ENCODE peak calls at places on chromosome 1, in eight cellular contexts. H is IMR-90, E is fibroblast of lung, N is GM23338, W is H9, Q is foreskin keratinocyte, G is right cardiac atrium, O is heart left ventricle. V is an unnamed sample.
A peak's percentile ranks its signal among the peaks of the same experiment; 100 is the strongest.

GRCh38 chr1:201357636-201358348 is 19.7 kb downstream of the TNNT2 start:
- DNase-seq in H (no peak), E (no peak), N (no peak), W (no peak), Q (no peak), G (peak; percentile 69), O (no peak), V (no peak)

GRCh38 chr1:177243773-177244172 is 73.0 kb downstream of the BRINP2 start:
- DNase-seq in H (no peak), E (no peak), N (no peak), W (no peak), Q (no peak), G (no peak), O (no peak), V (no peak)

GRCh38 chr1:167926486-167926997 is 9.9 kb upstream of the DCAF6 start:
- DNase-seq in H (no peak), E (no peak), N (peak; percentile 42), W (peak; percentile 36), Q (no peak), G (no peak), O (no peak), V (no peak)

GRCh38 chr1:47906009-47906432 is 91.2 kb downstream of the TRABD2B start:
- DNase-seq in H (no peak), E (no peak), N (no peak), W (no peak), Q (no peak), G (no peak), O (no peak), V (no peak)

GRCh38 chr1:99565606-99566289 is 80.2 kb upstream of the PALMD start:
- DNase-seq in H (peak; percentile 49), E (no peak), N (no peak), W (no peak), Q (no peak), G (no peak), O (no peak), V (no peak)

GRCh38 chr1:83883979-83884378 is 115.0 kb downstream of the TTLL7 start:
- DNase-seq in H (peak; percentile 4), E (no peak), N (no peak), W (no peak), Q (peak; percentile 63), G (no peak), O (no peak), V (no peak)

GRCh38 chr1:147738739-147739476 is 21.5 kb downstream of the GJA5 start:
- DNase-seq in H (no peak), E (no peak), N (no peak), W (no peak), Q (no peak), G (peak; percentile 83), O (peak; percentile 54), V (no peak)

GRCh38 chr1:54653036-54653435 is 11.4 kb downstream of the MROH7 start:
- DNase-seq in H (peak; percentile 13), E (no peak), N (no peak), W (no peak), Q (no peak), G (no peak), O (no peak), V (no peak)

GRCh38 chr1:116793357-116793935 is 39.2 kb downstream of the CD2 start:
- DNase-seq in H (no peak), E (no peak), N (no peak), W (no peak), Q (no peak), G (no peak), O (no peak), V (no peak)

GRCh38 chr1:6096243-6097116 is 50.8 kb downstream of the KCNAB2 start:
- DNase-seq in H (no peak), E (no peak), N (no peak), W (no peak), Q (no peak), G (peak; percentile 48), O (no peak), V (no peak)

GRCh38 chr1:228151170-228151513 is 1.4 kb downstream of the GJC2 start:
- DNase-seq in H (no peak), E (no peak), N (no peak), W (peak; percentile 24), Q (no peak), G (no peak), O (no peak), V (no peak)

GRCh38 chr1:181482521-181483083 is 715 bp upstream of the CACNA1E start:
- DNase-seq in H (peak; percentile 0), E (no peak), N (peak; percentile 80), W (peak; percentile 74), Q (no peak), G (peak; percentile 62), O (peak; percentile 26), V (no peak)

GRCh38 chr1:12148160-12148957 is 18.4 kb upstream of the TNFRSF1B start:
- DNase-seq in H (peak; percentile 76), E (peak; percentile 22), N (no peak), W (no peak), Q (no peak), G (peak; percentile 38), O (no peak), V (no peak)

GRCh38 chr1:160247053-160247452 is 15.3 kb downstream of the DCAF8 start:
- DNase-seq in H (no peak), E (no peak), N (no peak), W (no peak), Q (no peak), G (no peak), O (no peak), V (no peak)

GRCh38 chr1:50973875-50974617 is 4.0 kb downstream of the CDKN2C start:
- DNase-seq in H (no peak), E (no peak), N (peak; percentile 50), W (peak; percentile 32), Q (no peak), G (no peak), O (no peak), V (no peak)

GRCh38 chr1:224253721-224254120 is 70.7 kb downstream of the DEGS1 start:
- DNase-seq in H (peak; percentile 27), E (no peak), N (no peak), W (no peak), Q (no peak), G (no peak), O (no peak), V (no peak)

GRCh38 chr1:62040450-62040849 is 154.2 kb upstream of the L1TD1 start:
- DNase-seq in H (no peak), E (no peak), N (peak; percentile 56), W (no peak), Q (peak; percentile 9), G (no peak), O (no peak), V (no peak)

GRCh38 chr1:56535362-56535761 is 44.0 kb downstream of the PLPP3 start:
- DNase-seq in H (no peak), E (no peak), N (peak; percentile 93), W (peak; percentile 75), Q (no peak), G (no peak), O (no peak), V (no peak)
- H3K27ac ChIP-seq in H (no peak overlapping the region), E (no peak overlapping the region), N (peak overlapping the region; percentile 90), W (peak overlapping the region; percentile 99), Q (no peak overlapping the region), G (peak overlapping the region; percentile 1), O (peak overlapping the region; percentile 45), V (no peak overlapping the region)

DNA sequence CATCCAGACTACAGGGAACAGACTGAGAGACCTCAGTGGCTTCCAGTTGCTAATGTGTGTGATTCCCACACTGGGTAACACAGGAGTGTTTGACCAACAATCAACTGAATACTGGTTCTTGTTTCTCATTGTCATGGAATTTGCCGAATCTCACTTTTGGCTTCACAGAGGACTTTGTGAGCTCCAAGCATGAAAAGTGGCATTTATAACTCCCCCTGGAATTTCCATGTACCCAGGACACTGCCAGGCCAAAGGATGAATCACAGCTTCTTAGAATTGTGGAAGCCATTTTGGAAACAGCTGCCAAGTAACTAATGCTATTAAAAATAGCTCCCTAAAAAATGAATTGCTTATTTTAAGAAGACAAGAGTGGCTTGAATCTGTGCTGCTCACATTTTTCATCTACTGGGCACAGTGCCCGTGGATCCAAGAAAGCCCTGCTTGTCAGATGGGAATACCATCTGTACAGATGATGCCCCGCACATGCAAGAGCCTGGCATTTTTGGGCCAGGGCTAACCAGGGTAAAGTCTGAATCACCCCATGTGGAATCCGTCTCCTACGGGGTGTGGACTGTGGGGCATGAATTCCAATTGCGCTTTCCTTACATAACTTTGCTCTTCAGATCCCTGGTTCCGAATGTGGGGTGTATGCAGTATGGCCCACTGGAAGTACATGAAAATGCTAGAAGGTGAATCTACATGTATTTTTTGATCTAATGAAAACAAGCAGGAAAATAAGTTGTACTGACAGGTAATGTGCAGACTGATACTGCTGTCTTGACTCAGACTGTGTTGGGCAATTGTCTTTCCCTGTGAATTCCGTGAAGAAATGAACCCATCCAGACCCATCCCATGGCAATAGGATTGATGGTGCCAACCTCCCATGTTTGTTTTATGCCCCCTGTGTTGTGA is 487.3 kb downstream of the SIPA1L2 start:
- DNase-seq in H (peak; percentile 82), E (peak; percentile 86), N (peak; percentile 56), W (no peak), Q (peak; percentile 66), G (peak; percentile 64), O (peak; percentile 20), V (no peak)
- H3K27ac ChIP-seq in H (no peak overlapping the region), E (no peak overlapping the region), N (peak overlapping the region; percentile 82), W (no peak overlapping the region), Q (peak overlapping the region; percentile 71), G (peak overlapping the region; percentile 56), O (peak overlapping the region; percentile 9), V (no peak overlapping the region)

DNA sequence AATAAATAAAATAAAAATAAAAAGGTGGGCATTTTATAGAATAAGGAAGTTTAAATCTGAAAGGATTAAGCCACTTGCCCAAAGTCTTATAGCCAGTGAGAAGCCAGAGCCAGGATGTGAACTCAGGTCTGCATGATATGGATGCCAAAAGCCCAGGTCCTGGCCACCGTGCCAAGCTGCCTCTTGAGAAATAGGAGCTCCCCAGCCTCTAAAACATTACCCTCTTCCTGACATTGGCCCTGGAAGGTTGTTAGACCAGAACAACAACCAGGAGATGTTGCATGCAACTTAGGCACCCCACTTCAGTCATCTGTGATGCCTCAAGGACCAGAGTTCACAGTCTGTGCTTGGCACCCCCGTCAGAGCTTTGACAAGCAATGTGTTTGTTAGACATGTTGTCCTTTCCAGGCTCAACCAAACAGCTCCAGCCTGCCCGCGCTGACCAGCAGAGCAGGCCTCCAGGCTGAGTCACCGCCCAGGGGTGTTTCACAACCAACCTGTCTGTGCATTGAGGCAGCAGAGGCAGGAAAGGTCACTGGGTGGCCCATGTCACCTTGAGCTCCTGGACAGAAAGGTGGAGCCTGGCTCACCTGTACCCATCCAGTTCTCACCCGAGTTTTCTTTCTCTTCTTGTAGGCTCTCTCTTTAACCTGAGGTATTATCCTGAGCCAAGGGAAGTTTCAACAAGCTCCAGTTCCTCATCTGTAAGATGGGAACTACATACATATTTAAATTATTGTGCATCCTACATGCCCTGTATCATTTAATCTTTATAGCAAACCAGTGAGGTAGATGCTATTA is 14.9 kb upstream of the MED18 start:
- DNase-seq in H (peak; percentile 70), E (peak; percentile 57), N (no peak), W (no peak), Q (no peak), G (no peak), O (peak; percentile 22), V (no peak)
- H3K27ac ChIP-seq in H (no peak overlapping the region), E (no peak overlapping the region), N (no peak overlapping the region), W (no peak overlapping the region), Q (no peak overlapping the region), G (no peak overlapping the region), O (no peak overlapping the region), V (no peak overlapping the region)

DNA sequence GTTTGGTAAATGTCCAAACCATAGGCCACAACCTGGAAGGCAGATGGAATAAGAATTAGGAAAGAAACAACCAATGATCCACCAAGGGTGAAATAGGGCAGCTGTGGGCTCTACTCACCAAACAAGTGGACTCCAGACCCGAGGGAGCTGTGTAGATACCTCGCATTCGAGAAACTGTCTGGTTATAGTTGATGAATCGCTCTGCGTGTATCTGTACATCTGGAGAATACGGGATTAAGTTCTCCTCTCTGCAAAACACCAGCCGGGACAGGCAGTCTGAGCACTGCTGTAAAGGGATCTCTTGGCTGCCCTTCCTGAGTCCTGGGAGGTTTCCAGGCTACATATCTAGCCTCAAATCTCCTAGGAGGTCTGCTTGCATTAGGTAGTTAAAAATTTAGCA is 9.4 kb upstream of the UBR4 start:
- DNase-seq in H (no peak), E (no peak), N (no peak), W (no peak), Q (no peak), G (no peak), O (no peak), V (no peak)
- H3K27ac ChIP-seq in H (no peak overlapping the region), E (no peak overlapping the region), N (no peak overlapping the region), W (no peak overlapping the region), Q (no peak overlapping the region), G (no peak overlapping the region), O (no peak overlapping the region), V (no peak overlapping the region)